ENCODE peak calls at places on chromosomes 4 and X, in four cellular contexts. One of them, this sample, is unnamed.

GRCh38 chr4:81621490-81621889 is 149.8 kb upstream of the RASGEF1B start:
- DNase-seq in cardiac muscle cell: no peak
- DNase-seq in GM12878: no peak
- DNase-seq in lung: no peak
- DNase-seq in this sample: no peak

GRCh38 chr4:11585506-11585905 is 156.8 kb upstream of the HS3ST1 start:
- DNase-seq in cardiac muscle cell: peak
- DNase-seq in GM12878: no peak
- DNase-seq in lung: no peak
- DNase-seq in this sample: no peak

GRCh38 chr4:138775890-138776289 is 239.7 kb upstream of the NOCT start:
- DNase-seq in cardiac muscle cell: peak
- DNase-seq in GM12878: peak
- DNase-seq in lung: no peak
- DNase-seq in this sample: no peak

GRCh38 chrX:2502668-2503519 is 2.1 kb upstream of the DHRSX start:
- DNase-seq in cardiac muscle cell: peak
- DNase-seq in GM12878: no peak
- DNase-seq in lung: no peak
- DNase-seq in this sample: no peak

GRCh38 chrX:41085883-41086626 is 810 bp downstream of the USP9X start:
- DNase-seq in cardiac muscle cell: peak
- DNase-seq in GM12878: no peak
- DNase-seq in lung: peak
- DNase-seq in this sample: no peak

GRCh38 chr4:1711055-1711905 is 839 bp downstream of the SLBP start:
- DNase-seq in cardiac muscle cell: peak
- DNase-seq in GM12878: no peak
- DNase-seq in lung: peak
- DNase-seq in this sample: no peak

GRCh38 chr4:38868055-38868965 is 704 bp downstream of the FAM114A1 start:
- DNase-seq in cardiac muscle cell: peak
- DNase-seq in GM12878: no peak
- DNase-seq in lung: peak
- DNase-seq in this sample: no peak

GRCh38 chr4:147994076-147994475 is 262.2 kb downstream of the ARHGAP10 start:
- DNase-seq in cardiac muscle cell: peak
- DNase-seq in GM12878: no peak
- DNase-seq in lung: no peak
- DNase-seq in this sample: no peak

GRCh38 chrX:118682258-118683014 is 45.0 kb upstream of the IL13RA1 start:
- DNase-seq in cardiac muscle cell: peak
- DNase-seq in GM12878: no peak
- DNase-seq in lung: no peak
- DNase-seq in this sample: no peak

GRCh38 chr4:118683513-118683912 is 1.7 kb upstream of the METTL14 start:
- DNase-seq in cardiac muscle cell: peak
- DNase-seq in GM12878: no peak
- DNase-seq in lung: no peak
- DNase-seq in this sample: no peak

GRCh38 chr4:8886625-8887406 is 15.2 kb upstream of the HMX1 start:
- DNase-seq in cardiac muscle cell: no peak
- DNase-seq in GM12878: no peak
- DNase-seq in lung: no peak
- DNase-seq in this sample: no peak

GRCh38 chr4:17027495-17027894 is 129.1 kb upstream of the LDB2 start:
- DNase-seq in cardiac muscle cell: peak
- DNase-seq in GM12878: no peak
- DNase-seq in lung: no peak
- DNase-seq in this sample: peak

GRCh38 chrX:121782544-121782943 is 735.1 kb downstream of the GLUD2 start:
- DNase-seq in cardiac muscle cell: no peak
- DNase-seq in GM12878: no peak
- DNase-seq in lung: no peak
- DNase-seq in this sample: no peak

GRCh38 chr4:94410678-94411206 is 41.0 kb upstream of the PDLIM5 start:
- DNase-seq in cardiac muscle cell: peak
- DNase-seq in GM12878: no peak
- DNase-seq in lung: no peak
- DNase-seq in this sample: no peak

GRCh38 chr4:40515398-40516293 is 114.0 kb downstream of the RBM47 start:
- DNase-seq in cardiac muscle cell: peak
- DNase-seq in GM12878: peak
- DNase-seq in lung: peak
- DNase-seq in this sample: no peak
- H3K27ac ChIP-seq in cardiac muscle cell: no peak
- H3K27ac ChIP-seq in GM12878: peak
- H3K27ac ChIP-seq in lung: peak
- H3K27ac ChIP-seq in this sample: no peak

GRCh38 chrX:140701480-140701879 is 8.1 kb upstream of the LINC00632 start:
- DNase-seq in cardiac muscle cell: peak
- DNase-seq in GM12878: no peak
- DNase-seq in lung: no peak
- DNase-seq in this sample: no peak
- TF ChIP-seq CTCF in cardiac muscle cell: peak
- TF ChIP-seq CTCF in GM12878: peak
- TF ChIP-seq CTCF in lung: peak
- TF ChIP-seq CTCF in this sample: peak

DNA sequence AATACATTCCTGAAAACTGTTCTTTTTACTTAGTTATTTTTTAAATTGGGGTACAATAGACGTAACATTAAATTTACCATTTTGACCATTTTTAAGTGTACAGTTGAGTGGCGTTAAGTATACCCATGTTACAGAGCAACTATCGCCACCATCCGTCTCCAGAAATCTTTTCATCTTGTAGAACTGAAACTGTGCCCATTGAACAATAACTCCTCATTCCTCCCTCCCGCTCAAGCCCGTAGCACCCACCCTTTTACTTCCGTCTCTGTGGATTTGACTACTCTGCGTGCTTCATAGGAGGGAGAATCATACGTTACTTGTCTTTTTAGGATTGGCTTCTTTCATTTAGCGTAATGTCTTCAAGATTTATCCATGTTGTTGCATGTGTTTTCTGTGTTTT is 55.3 kb downstream of the TMEM131L start:
- DNase-seq in cardiac muscle cell: no peak
- DNase-seq in GM12878: peak
- DNase-seq in lung: no peak
- DNase-seq in this sample: no peak
- H3K4me3 ChIP-seq in cardiac muscle cell: no peak
- H3K4me3 ChIP-seq in GM12878: peak
- H3K4me3 ChIP-seq in lung: no peak
- H3K4me3 ChIP-seq in this sample: no peak

GRCh38 chrX:107710617-107711391 is 64.8 kb downstream of the TSC22D3 start:
- DNase-seq in cardiac muscle cell: peak
- DNase-seq in GM12878: peak
- DNase-seq in lung: peak
- DNase-seq in this sample: peak

GRCh38 chrX:107712231-107713204 is 63.1 kb downstream of the TSC22D3 start:
- DNase-seq in cardiac muscle cell: peak
- DNase-seq in GM12878: no peak
- DNase-seq in lung: no peak
- DNase-seq in this sample: no peak

GRCh38 chrX:107713205-107714195 is 62.1 kb downstream of the TSC22D3 start:
- DNase-seq in cardiac muscle cell: peak
- DNase-seq in GM12878: no peak
- DNase-seq in lung: no peak
- DNase-seq in this sample: no peak

GRCh38 chrX:107709266-107709795 is 66.3 kb downstream of the TSC22D3 start:
- DNase-seq in cardiac muscle cell: no peak
- DNase-seq in GM12878: no peak
- DNase-seq in lung: no peak
- DNase-seq in this sample: no peak

DNA sequence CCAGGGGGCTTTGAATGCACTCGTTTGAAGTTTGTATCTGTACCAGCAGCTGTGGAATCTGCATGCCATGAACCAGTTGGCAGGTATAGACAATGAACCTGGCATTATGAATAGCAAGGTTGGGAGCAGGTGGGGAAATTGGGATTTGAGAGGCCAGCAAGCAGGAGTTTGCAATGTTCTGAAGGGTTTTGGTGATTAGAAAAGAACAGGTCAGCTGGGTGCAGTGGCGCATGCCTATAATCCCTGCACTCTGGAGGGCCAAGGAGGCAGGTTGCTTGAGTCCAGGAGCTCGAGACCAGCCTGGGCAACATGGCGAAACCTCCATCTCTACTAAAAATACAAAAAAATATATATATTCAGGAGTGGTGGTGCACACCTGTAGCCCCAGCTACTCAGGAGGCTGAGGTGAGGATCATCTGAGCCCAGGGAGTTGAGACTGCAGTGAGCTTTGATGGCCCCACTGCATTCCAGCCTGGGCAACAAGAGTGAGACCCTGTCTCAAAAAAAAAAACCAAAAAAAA is 64.0 kb downstream of the TSC22D3 start:
- DNase-seq in cardiac muscle cell: peak
- DNase-seq in GM12878: no peak
- DNase-seq in lung: no peak
- DNase-seq in this sample: no peak
- H3K27ac ChIP-seq in cardiac muscle cell: no peak
- H3K27ac ChIP-seq in GM12878: peak
- H3K27ac ChIP-seq in lung: peak
- H3K27ac ChIP-seq in this sample: peak

GRCh38 chrX:32673193-32673592 is 538.2 kb downstream of the DMD start:
- DNase-seq in cardiac muscle cell: peak
- DNase-seq in GM12878: no peak
- DNase-seq in lung: no peak
- DNase-seq in this sample: no peak
- TF ChIP-seq CTCF in cardiac muscle cell: peak
- TF ChIP-seq CTCF in GM12878: peak
- TF ChIP-seq CTCF in lung: no peak
- TF ChIP-seq CTCF in this sample: peak

This sample was measured in AG04450.